ENCODE peak calls at places on chromosomes 6 and 20, in five cellular contexts. B is NCI-H1417, K is kidney epithelial cell, Y is T-helper 2 cell, E is A172. A is an unnamed sample.

GRCh38 chr6:155541976-155542375 is 86.3 kb upstream of the NOX3 start:
- DNase-seq in B (no peak), Y (no peak), K (no peak), E (no peak), A (no peak)

GRCh38 chr20:50517817-50518154 is 7.6 kb downstream of the PTPN1 start:
- DNase-seq in Y (no peak), K (no peak), B (no peak), E (no peak), A (no peak)

GRCh38 chr20:22560817-22561216 is 23.6 kb downstream of the FOXA2 start:
- DNase-seq in Y (no peak), E (no peak), B (peak), K (no peak), A (no peak)

GRCh38 chr20:18197382-18198070 is 59.9 kb downstream of the KAT14 start:
- DNase-seq in B (no peak), K (no peak), E (peak), Y (no peak), A (no peak)

GRCh38 chr6:82954937-82955577 is 110.6 kb downstream of the UBE3D start:
- DNase-seq in K (peak), B (no peak), Y (no peak), E (peak), A (no peak)

GRCh38 chr20:49028684-49029083 is 17.4 kb upstream of the CSE1L start:
- DNase-seq in Y (no peak), K (no peak), E (peak), B (no peak), A (no peak)

GRCh38 chr6:122322824-122323223 is 76.6 kb upstream of the HSF2 start:
- DNase-seq in Y (no peak), K (no peak), E (peak), B (no peak), A (no peak)

GRCh38 chr6:117265425-117266266 is at the start of gene VGLL2:
- DNase-seq in B (peak), E (no peak), Y (no peak), K (no peak), A (no peak)

GRCh38 chr6:101434601-101435000 is 41.1 kb downstream of the GRIK2 start:
- DNase-seq in Y (no peak), B (no peak), K (no peak), E (no peak), A (no peak)

GRCh38 chr20:43102394-43102793 is 87.3 kb downstream of the PTPRT start:
- DNase-seq in E (no peak), K (no peak), B (no peak), Y (no peak), A (no peak)

GRCh38 chr6:97669191-97669651 is 386.2 kb upstream of the MMS22L start:
- DNase-seq in Y (no peak), E (peak), K (no peak), B (no peak), A (peak)

GRCh38 chr6:14861491-14861943 is 384.4 kb upstream of the JARID2 start:
- DNase-seq in E (no peak), B (no peak), Y (no peak), K (no peak), A (no peak)

GRCh38 chr20:13567663-13568062 is 71.1 kb downstream of the TASP1 start:
- DNase-seq in E (no peak), K (no peak), Y (no peak), B (no peak), A (no peak)

A was measured in retinal pigment epithelial cell.